ENCODE peak calls at places on chromosomes 2 and 18, in five cellular contexts. One of them, this sample, is unnamed. For H3K36me3, the result is how much of the 10 kb centered on the place peaks cover.

GRCh38 chr2:98796775-98797544 is 66.0 kb upstream of the MGAT4A start:
- DNase-seq in breast epithelium: no peak
- DNase-seq in testis: no peak
- DNase-seq in IMR-90: no peak
- DNase-seq in adrenal gland: no peak
- DNase-seq in this sample: no peak

GRCh38 chr18:54850598-54850997 is 22.3 kb downstream of the RAB27B start:
- DNase-seq in adrenal gland: no peak
- DNase-seq in IMR-90: no peak
- DNase-seq in testis: no peak
- DNase-seq in breast epithelium: no peak
- DNase-seq in this sample: no peak

GRCh38 chr2:46315103-46315890 is 18.1 kb downstream of the EPAS1 start:
- DNase-seq in adrenal gland: peak
- DNase-seq in testis: peak
- DNase-seq in breast epithelium: peak
- DNase-seq in IMR-90: peak
- DNase-seq in this sample: peak

GRCh38 chr18:13800505-13801259 is 23.3 kb upstream of the MC5R start:
- DNase-seq in IMR-90: peak
- DNase-seq in testis: peak
- DNase-seq in adrenal gland: peak
- DNase-seq in breast epithelium: peak
- DNase-seq in this sample: peak

GRCh38 chr2:75605770-75606535 is 40.6 kb upstream of the MRPL19 start:
- DNase-seq in testis: no peak
- DNase-seq in IMR-90: peak
- DNase-seq in breast epithelium: no peak
- DNase-seq in adrenal gland: no peak
- DNase-seq in this sample: peak

GRCh38 chr2:120319686-120320317 is 26.1 kb upstream of the INHBB start:
- DNase-seq in breast epithelium: no peak
- DNase-seq in adrenal gland: no peak
- DNase-seq in IMR-90: no peak
- DNase-seq in testis: no peak
- DNase-seq in this sample: no peak

GRCh38 chr2:133171396-133172004 is 396.8 kb downstream of the NCKAP5 start:
- DNase-seq in IMR-90: peak
- DNase-seq in testis: no peak
- DNase-seq in breast epithelium: no peak
- DNase-seq in adrenal gland: peak
- DNase-seq in this sample: no peak

GRCh38 chr2:9630001-9630749 is 622 bp downstream of the YWHAQ start:
- DNase-seq in IMR-90: peak
- DNase-seq in testis: peak
- DNase-seq in breast epithelium: peak
- DNase-seq in adrenal gland: peak
- DNase-seq in this sample: peak

GRCh38 chr18:59767732-59768131 is 70.5 kb upstream of the CCBE1 start:
- DNase-seq in adrenal gland: no peak
- DNase-seq in testis: no peak
- DNase-seq in IMR-90: peak
- DNase-seq in breast epithelium: no peak
- DNase-seq in this sample: no peak

GRCh38 chr2:65934992-65935629 is 499.8 kb upstream of the MEIS1 start:
- DNase-seq in breast epithelium: no peak
- DNase-seq in adrenal gland: no peak
- DNase-seq in IMR-90: no peak
- DNase-seq in testis: no peak
- DNase-seq in this sample: no peak

GRCh38 chr2:66362651-66363050 is 72.3 kb upstream of the MEIS1 start:
- DNase-seq in IMR-90: no peak
- DNase-seq in testis: no peak
- DNase-seq in breast epithelium: no peak
- DNase-seq in adrenal gland: no peak
- DNase-seq in this sample: no peak

GRCh38 chr2:71751590-71751989 is 298.2 kb downstream of the DYSF start:
- DNase-seq in adrenal gland: no peak
- DNase-seq in testis: no peak
- DNase-seq in breast epithelium: no peak
- DNase-seq in IMR-90: no peak
- DNase-seq in this sample: no peak

GRCh38 chr2:8431446-8432125 is 250.3 kb upstream of the ID2 start:
- DNase-seq in adrenal gland: no peak
- DNase-seq in breast epithelium: no peak
- DNase-seq in IMR-90: no peak
- DNase-seq in testis: no peak
- DNase-seq in this sample: no peak

GRCh38 chr2:112048887-112049286 is 6.2 kb upstream of the TMEM87B start:
- DNase-seq in adrenal gland: peak
- DNase-seq in breast epithelium: no peak
- DNase-seq in IMR-90: peak
- DNase-seq in testis: peak
- DNase-seq in this sample: peak

GRCh38 chr18:23935804-23936203 is 78.8 kb upstream of the TTC39C start:
- DNase-seq in breast epithelium: no peak
- DNase-seq in testis: no peak
- DNase-seq in IMR-90: no peak
- DNase-seq in adrenal gland: no peak
- DNase-seq in this sample: no peak

GRCh38 chr2:208466133-208466919 is 59.7 kb downstream of the PTH2R start:
- DNase-seq in testis: peak
- DNase-seq in breast epithelium: no peak
- DNase-seq in adrenal gland: peak
- DNase-seq in IMR-90: peak
- DNase-seq in this sample: peak

GRCh38 chr2:159710601-159711180 is 1.6 kb upstream of the MARCHF7 start:
- DNase-seq in testis: no peak
- DNase-seq in breast epithelium: no peak
- DNase-seq in adrenal gland: no peak
- DNase-seq in IMR-90: peak
- DNase-seq in this sample: no peak

GRCh38 chr18:4068552-4069158 is 386.5 kb downstream of the DLGAP1 start:
- DNase-seq in adrenal gland: peak
- DNase-seq in testis: peak
- DNase-seq in breast epithelium: no peak
- DNase-seq in IMR-90: peak
- DNase-seq in this sample: peak

GRCh38 chr2:177392373-177393246 is at the start of gene AGPS:
- DNase-seq in adrenal gland: peak
- DNase-seq in testis: peak
- DNase-seq in IMR-90: peak
- DNase-seq in breast epithelium: peak
- DNase-seq in this sample: peak

GRCh38 chr2:158178646-158179045 is 77.0 kb downstream of the UPP2 start:
- DNase-seq in testis: no peak
- DNase-seq in IMR-90: no peak
- DNase-seq in breast epithelium: no peak
- DNase-seq in adrenal gland: no peak
- DNase-seq in this sample: no peak

GRCh38 chr2:217837530-217837929 is 165.3 kb downstream of the TNS1 start:
- DNase-seq in adrenal gland: no peak
- DNase-seq in testis: no peak
- DNase-seq in breast epithelium: no peak
- DNase-seq in IMR-90: no peak
- DNase-seq in this sample: no peak

GRCh38 chr2:133569416-133569815 is 1.2 kb upstream of the NCKAP5 start:
- DNase-seq in testis: no peak
- DNase-seq in adrenal gland: no peak
- DNase-seq in IMR-90: peak
- DNase-seq in breast epithelium: no peak
- DNase-seq in this sample: no peak

GRCh38 chr2:187553908-187554703 is at the start of gene TFPI:
- DNase-seq in IMR-90: peak
- DNase-seq in testis: peak
- DNase-seq in adrenal gland: peak
- DNase-seq in breast epithelium: no peak
- DNase-seq in this sample: peak

GRCh38 chr2:25590921-25591505 is 82.4 kb downstream of the DTNB start:
- DNase-seq in IMR-90: no peak
- DNase-seq in breast epithelium: no peak
- DNase-seq in adrenal gland: no peak
- DNase-seq in testis: no peak
- DNase-seq in this sample: no peak

GRCh38 chr2:181536730-181537129 is 79.5 kb downstream of the ITGA4 start:
- DNase-seq in breast epithelium: no peak
- DNase-seq in adrenal gland: no peak
- DNase-seq in testis: no peak
- DNase-seq in IMR-90: no peak
- DNase-seq in this sample: no peak
- H3K36me3 ChIP-seq in breast epithelium: under half
- H3K36me3 ChIP-seq in adrenal gland: under half
- H3K36me3 ChIP-seq in testis: under half
- H3K36me3 ChIP-seq in IMR-90: under half
- H3K36me3 ChIP-seq in this sample: under half

DNA sequence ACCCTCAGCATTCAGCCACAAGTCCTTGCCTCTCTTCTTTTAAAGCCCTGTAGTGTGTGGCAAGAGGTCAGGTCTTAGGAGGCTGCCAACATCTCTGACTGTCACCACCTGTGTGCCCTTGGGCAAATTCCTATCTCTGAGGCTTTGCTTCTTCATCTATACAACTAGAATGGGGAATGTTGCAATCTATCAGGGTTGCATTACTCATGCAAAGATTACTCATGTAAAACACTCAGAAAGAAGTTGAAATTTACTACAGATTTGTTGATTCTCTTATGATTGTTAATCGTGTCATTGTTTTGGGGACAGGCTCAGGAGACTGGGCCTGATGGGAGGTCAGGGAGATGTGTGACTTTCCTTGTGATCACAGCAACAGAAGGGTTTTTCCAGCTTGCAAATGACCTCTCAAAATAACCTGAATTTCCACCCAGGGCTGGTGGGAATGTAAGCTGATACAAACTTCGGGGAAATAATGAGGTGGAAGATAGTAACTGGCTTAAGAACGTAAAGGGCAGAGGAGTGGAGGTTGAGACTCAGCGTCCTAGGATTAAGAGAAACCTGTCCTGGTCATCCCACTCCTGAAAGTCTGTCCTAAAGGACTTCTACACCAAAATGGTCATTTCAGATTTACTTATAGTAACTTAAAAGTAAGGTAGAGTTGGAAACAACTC is 32.0 kb upstream of the SIGLEC15 start:
- DNase-seq in breast epithelium: no peak
- DNase-seq in testis: no peak
- DNase-seq in adrenal gland: peak
- DNase-seq in IMR-90: peak
- DNase-seq in this sample: no peak
- H3K4me3 ChIP-seq in breast epithelium: no peak
- H3K4me3 ChIP-seq in testis: no peak
- H3K4me3 ChIP-seq in adrenal gland: no peak
- H3K4me3 ChIP-seq in IMR-90: no peak
- H3K4me3 ChIP-seq in this sample: no peak

GRCh38 chr2:84904717-84905174 is 710 bp upstream of the TMSB10 start:
- DNase-seq in testis: peak
- DNase-seq in breast epithelium: peak
- DNase-seq in IMR-90: peak
- DNase-seq in adrenal gland: peak
- DNase-seq in this sample: peak
- TF ChIP-seq POLR2A in testis: no peak
- TF ChIP-seq POLR2A in breast epithelium: no peak
- TF ChIP-seq POLR2A in IMR-90: peak
- TF ChIP-seq POLR2A in adrenal gland: peak
- TF ChIP-seq POLR2A in this sample: peak

DNA sequence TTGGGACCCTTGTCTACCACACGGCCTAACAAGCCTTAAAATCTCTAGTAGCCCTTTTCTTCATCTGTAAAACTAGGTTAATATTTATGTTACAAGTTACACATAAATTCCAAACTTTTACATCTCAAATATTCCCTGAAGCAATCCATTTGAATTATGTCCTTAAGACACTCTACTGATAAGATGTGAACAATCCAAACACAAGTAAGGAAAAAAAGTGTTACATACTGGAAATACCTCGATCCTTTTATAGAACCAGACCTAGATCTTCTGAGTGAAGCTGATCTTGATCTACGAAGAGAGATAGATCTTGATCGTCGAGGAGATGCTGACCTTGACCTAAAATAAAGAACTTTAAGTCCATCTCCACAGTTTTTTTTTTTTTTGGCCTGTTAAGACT is 3.3 kb downstream of the SRSF7 start:
- DNase-seq in adrenal gland: no peak
- DNase-seq in testis: no peak
- DNase-seq in IMR-90: no peak
- DNase-seq in breast epithelium: no peak
- DNase-seq in this sample: no peak
- H3K36me3 ChIP-seq in adrenal gland: under half
- H3K36me3 ChIP-seq in testis: under half
- H3K36me3 ChIP-seq in IMR-90: under half
- H3K36me3 ChIP-seq in breast epithelium: under half
- H3K36me3 ChIP-seq in this sample: under half

DNA sequence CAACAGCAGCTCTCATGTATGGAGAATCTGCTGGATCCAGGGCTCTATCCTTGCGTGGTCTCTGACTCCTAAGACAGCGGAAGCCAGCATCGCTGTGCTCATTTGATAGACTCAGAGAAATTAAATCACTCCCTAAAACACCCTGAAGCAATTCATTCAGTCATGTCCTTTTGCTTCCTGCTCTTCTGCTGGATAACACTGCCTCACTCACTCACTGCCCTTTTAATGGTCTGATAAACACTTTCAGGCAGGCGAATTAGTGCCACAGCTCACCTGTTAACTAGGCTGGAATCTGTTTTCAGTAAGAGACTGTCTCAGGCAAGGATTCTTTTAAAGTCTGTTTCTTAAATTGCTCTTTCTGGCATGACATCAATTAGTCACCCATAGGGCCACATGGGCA is 10.0 kb downstream of the WIPF1 start:
- DNase-seq in breast epithelium: no peak
- DNase-seq in testis: no peak
- DNase-seq in IMR-90: no peak
- DNase-seq in adrenal gland: no peak
- DNase-seq in this sample: no peak
- H3K4me3 ChIP-seq in breast epithelium: no peak
- H3K4me3 ChIP-seq in testis: no peak
- H3K4me3 ChIP-seq in IMR-90: no peak
- H3K4me3 ChIP-seq in adrenal gland: no peak
- H3K4me3 ChIP-seq in this sample: no peak

GRCh38 chr2:28661589-28662001 is 90.0 kb upstream of the PPP1CB start:
- DNase-seq in testis: peak
- DNase-seq in IMR-90: peak
- DNase-seq in breast epithelium: no peak
- DNase-seq in adrenal gland: peak
- DNase-seq in this sample: peak

GRCh38 chr2:28663359-28663758 is 88.3 kb upstream of the PPP1CB start:
- DNase-seq in testis: no peak
- DNase-seq in breast epithelium: no peak
- DNase-seq in adrenal gland: no peak
- DNase-seq in IMR-90: peak
- DNase-seq in this sample: no peak

GRCh38 chr2:28664120-28664842 is 87.3 kb upstream of the PPP1CB start:
- DNase-seq in adrenal gland: no peak
- DNase-seq in breast epithelium: no peak
- DNase-seq in testis: peak
- DNase-seq in IMR-90: peak
- DNase-seq in this sample: peak

GRCh38 chr2:28662044-28662443 is 89.6 kb upstream of the PPP1CB start:
- DNase-seq in breast epithelium: no peak
- DNase-seq in IMR-90: no peak
- DNase-seq in adrenal gland: no peak
- DNase-seq in testis: peak
- DNase-seq in this sample: peak

GRCh38 chr2:28662468-28663095 is 89.0 kb upstream of the PPP1CB start:
- DNase-seq in testis: peak
- DNase-seq in adrenal gland: no peak
- DNase-seq in IMR-90: peak
- DNase-seq in breast epithelium: no peak
- DNase-seq in this sample: peak
- TF ChIP-seq POLR2A in testis: no peak
- TF ChIP-seq POLR2A in adrenal gland: no peak
- TF ChIP-seq POLR2A in IMR-90: peak
- TF ChIP-seq POLR2A in breast epithelium: no peak
- TF ChIP-seq POLR2A in this sample: no peak

This sample was measured in body of pancreas.